ENCODE peak calls at places on chromosome 22, in four cellular contexts. One of them, this sample, is unnamed. For H3K4me1, the result is how much of the 10 kb centered on the place peaks cover.

GRCh38 chr22:49281467-49282340 is 546.0 kb downstream of the BRD1 start:
- DNase-seq in prostate gland: no peak
- DNase-seq in heart right ventricle: no peak
- DNase-seq in IMR-90: no peak
- DNase-seq in this sample: no peak

GRCh38 chr22:19448076-19448607 is 631 bp upstream of the C22orf39 start:
- DNase-seq in prostate gland: peak
- DNase-seq in heart right ventricle: peak
- DNase-seq in IMR-90: peak
- DNase-seq in this sample: peak

GRCh38 chr22:50185384-50186087 is at the start of gene TRABD:
- DNase-seq in prostate gland: peak
- DNase-seq in heart right ventricle: peak
- DNase-seq in IMR-90: peak
- DNase-seq in this sample: peak

GRCh38 chr22:21866821-21867527 is 471 bp downstream of the MAPK1 start:
- DNase-seq in prostate gland: no peak
- DNase-seq in heart right ventricle: peak
- DNase-seq in IMR-90: no peak
- DNase-seq in this sample: peak

GRCh38 chr22:23066200-23067022 is 3.9 kb upstream of the GNAZ start:
- DNase-seq in prostate gland: no peak
- DNase-seq in heart right ventricle: peak
- DNase-seq in IMR-90: no peak
- DNase-seq in this sample: no peak

GRCh38 chr22:31281733-31282132 is 10.6 kb downstream of the PIK3IP1 start:
- DNase-seq in prostate gland: no peak
- DNase-seq in IMR-90: no peak
- DNase-seq in heart right ventricle: no peak
- DNase-seq in this sample: no peak

GRCh38 chr22:21074092-21074715 is 28.5 kb downstream of the LRRC74B start:
- DNase-seq in heart right ventricle: no peak
- DNase-seq in IMR-90: peak
- DNase-seq in prostate gland: no peak
- DNase-seq in this sample: peak

GRCh38 chr22:19965771-19966709 is 24.4 kb upstream of the TXNRD2 start:
- DNase-seq in prostate gland: no peak
- DNase-seq in IMR-90: no peak
- DNase-seq in heart right ventricle: no peak
- DNase-seq in this sample: no peak

GRCh38 chr22:23925020-23925606 is 30.9 kb downstream of the MIF start:
- DNase-seq in IMR-90: no peak
- DNase-seq in prostate gland: no peak
- DNase-seq in heart right ventricle: no peak
- DNase-seq in this sample: no peak

DNA sequence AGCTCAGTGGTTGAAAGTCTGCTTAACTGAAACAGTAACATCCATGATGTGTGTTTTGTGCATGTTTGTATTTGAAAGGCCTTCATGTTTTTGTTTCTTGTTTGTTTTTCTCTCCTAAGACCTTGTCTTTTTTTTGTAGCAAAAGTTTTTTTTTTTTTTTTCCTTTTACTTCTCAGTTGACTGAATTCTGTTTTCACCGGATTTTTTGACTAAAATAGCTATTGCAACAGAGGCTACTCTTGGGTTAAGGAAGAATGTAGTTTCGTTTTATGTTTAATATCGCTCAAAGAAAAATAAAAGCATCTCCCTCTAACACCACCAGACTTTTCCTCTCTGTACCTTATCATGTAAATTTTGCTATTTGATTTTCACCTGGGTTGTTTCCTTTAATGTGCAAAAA is 15.1 kb downstream of the APOL6 start:
- DNase-seq in prostate gland: no peak
- DNase-seq in IMR-90: no peak
- DNase-seq in heart right ventricle: no peak
- DNase-seq in this sample: no peak
- H3K4me3 ChIP-seq in prostate gland: no peak
- H3K4me3 ChIP-seq in IMR-90: no peak
- H3K4me3 ChIP-seq in heart right ventricle: no peak
- H3K4me3 ChIP-seq in this sample: no peak

GRCh38 chr22:39171623-39172264 is 19.3 kb upstream of the CBX7 start:
- DNase-seq in prostate gland: no peak
- DNase-seq in heart right ventricle: no peak
- DNase-seq in IMR-90: no peak
- DNase-seq in this sample: no peak
- H3K4me1 ChIP-seq in prostate gland: under half
- H3K4me1 ChIP-seq in heart right ventricle: half or more
- H3K4me1 ChIP-seq in IMR-90: under half
- H3K4me1 ChIP-seq in this sample: under half

GRCh38 chr22:45204751-45205623 is 35.7 kb downstream of the KIAA0930 start:
- DNase-seq in IMR-90: no peak
- DNase-seq in prostate gland: no peak
- DNase-seq in heart right ventricle: no peak
- DNase-seq in this sample: no peak
- H3K27ac ChIP-seq in IMR-90: no peak
- H3K27ac ChIP-seq in prostate gland: no peak
- H3K27ac ChIP-seq in heart right ventricle: no peak
- H3K27ac ChIP-seq in this sample: no peak

GRCh38 chr22:28187612-28188011 is 268.6 kb upstream of the PITPNB start:
- DNase-seq in IMR-90: no peak
- DNase-seq in prostate gland: no peak
- DNase-seq in heart right ventricle: no peak
- DNase-seq in this sample: no peak

GRCh38 chr22:28186641-28187040 is 267.6 kb upstream of the PITPNB start:
- DNase-seq in IMR-90: no peak
- DNase-seq in prostate gland: no peak
- DNase-seq in heart right ventricle: no peak
- DNase-seq in this sample: no peak

GRCh38 chr22:28185130-28185529 is 266.1 kb upstream of the PITPNB start:
- DNase-seq in IMR-90: no peak
- DNase-seq in heart right ventricle: no peak
- DNase-seq in prostate gland: no peak
- DNase-seq in this sample: no peak

GRCh38 chr22:28183078-28183870 is 264.2 kb upstream of the PITPNB start:
- DNase-seq in IMR-90: no peak
- DNase-seq in prostate gland: no peak
- DNase-seq in heart right ventricle: no peak
- DNase-seq in this sample: peak

GRCh38 chr22:28188480-28188879 is 269.4 kb upstream of the PITPNB start:
- DNase-seq in prostate gland: no peak
- DNase-seq in heart right ventricle: no peak
- DNase-seq in IMR-90: no peak
- DNase-seq in this sample: no peak
- H3K4me3 ChIP-seq in prostate gland: no peak
- H3K4me3 ChIP-seq in heart right ventricle: no peak
- H3K4me3 ChIP-seq in IMR-90: no peak
- H3K4me3 ChIP-seq in this sample: no peak

GRCh38 chr22:25698461-25698860 is 43.5 kb upstream of the MYO18B start:
- DNase-seq in prostate gland: no peak
- DNase-seq in IMR-90: no peak
- DNase-seq in heart right ventricle: no peak
- DNase-seq in this sample: no peak
- H3K4me1 ChIP-seq in prostate gland: under half
- H3K4me1 ChIP-seq in IMR-90: under half
- H3K4me1 ChIP-seq in heart right ventricle: under half
- H3K4me1 ChIP-seq in this sample: under half